ENCODE peak calls at places on chromosomes 7 and 10, in eight cellular contexts. A is heart left ventricle, S is HCT116, V is heart right ventricle, Z is cardiac muscle cell, H is H9, T is colonic mucosa, O is astrocyte. P is an unnamed sample.

GRCh38 chr10:129709627-129710509 is 242.8 kb downstream of the MGMT start:
- DNase-seq in A (no peak), S (no peak), V (no peak), Z (no peak), H (no peak), T (no peak), O (no peak), P (no peak)

GRCh38 chr7:114959931-114960330 is 38.0 kb downstream of the MDFIC start:
- DNase-seq in A (no peak), S (no peak), V (no peak), Z (no peak), H (no peak), T (no peak), O (peak; percentile 42), P (no peak)

GRCh38 chr10:122152544-122152943 is 118.6 kb upstream of the BTBD16 start:
- DNase-seq in A (peak; percentile 94), S (no peak), V (peak; percentile 80), Z (peak; percentile 70), H (no peak), T (no peak), O (peak; percentile 59), P (peak; percentile 97)

GRCh38 chr7:117269895-117270294 is 53.0 kb downstream of the WNT2 start:
- DNase-seq in A (no peak), S (no peak), V (no peak), Z (peak; percentile 55), H (no peak), T (no peak), O (peak; percentile 88), P (no peak)

GRCh38 chr10:95035343-95036283 is 33.7 kb downstream of the CYP2C8 start:
- DNase-seq in A (no peak), S (no peak), V (no peak), Z (no peak), H (no peak), T (no peak), O (no peak), P (no peak)

GRCh38 chr7:158824028-158824427 is 5.3 kb downstream of the ESYT2 start:
- DNase-seq in A (no peak), S (no peak), V (no peak), Z (peak; percentile 38), H (no peak), T (no peak), O (no peak), P (no peak)

GRCh38 chr7:22295402-22296264 is 61.3 kb downstream of the RAPGEF5 start:
- DNase-seq in A (no peak), S (no peak), V (no peak), Z (peak; percentile 8), H (no peak), T (no peak), O (no peak), P (no peak)

GRCh38 chr7:41024126-41024525 is 678.8 kb downstream of the INHBA start:
- DNase-seq in A (no peak), S (no peak), V (no peak), Z (no peak), H (no peak), T (no peak), O (peak; percentile 66), P (no peak)

GRCh38 chr7:28343462-28343861 is 68.9 kb upstream of the CREB5 start:
- DNase-seq in A (no peak), S (no peak), V (no peak), Z (no peak), H (no peak), T (no peak), O (no peak), P (no peak)

GRCh38 chr10:105398202-105398601 is 757.1 kb downstream of the SORCS3 start:
- DNase-seq in A (peak; percentile 26), S (no peak), V (peak; percentile 7), Z (no peak), H (no peak), T (no peak), O (peak; percentile 71), P (no peak)

GRCh38 chr7:82156168-82156567 is 287.4 kb downstream of the CACNA2D1 start:
- DNase-seq in A (no peak), S (no peak), V (no peak), Z (no peak), H (no peak), T (no peak), O (no peak), P (no peak)

GRCh38 chr7:496528-497295 is 22.9 kb downstream of the PDGFA start:
- DNase-seq in A (peak; percentile 18), S (no peak), V (peak; percentile 4), Z (no peak), H (no peak), T (no peak), O (no peak), P (peak; percentile 56)

GRCh38 chr7:21945374-21946227 is at the start of gene CDCA7L:
- DNase-seq in A (peak; percentile 85), S (peak; percentile 71), V (peak; percentile 85), Z (peak; percentile 82), H (peak; percentile 86), T (peak; percentile 86), O (peak; percentile 60), P (peak; percentile 48)

GRCh38 chr7:84913731-84914130 is 273.1 kb downstream of the SEMA3D start:
- DNase-seq in A (no peak), S (no peak), V (no peak), Z (no peak), H (no peak), T (no peak), O (peak; percentile 20), P (no peak)

GRCh38 chr7:154497751-154498150 is 445.6 kb downstream of the DPP6 start:
- DNase-seq in A (no peak), S (no peak), V (no peak), Z (no peak), H (no peak), T (no peak), O (no peak), P (no peak)

GRCh38 chr10:99913831-99914235 is 95.9 kb downstream of the DNMBP start:
- DNase-seq in A (no peak), S (no peak), V (no peak), Z (no peak), H (peak; percentile 98), T (peak; percentile 60), O (peak; percentile 29), P (no peak)

GRCh38 chr10:111593578-111593977 is 516.7 kb downstream of the ADRA2A start:
- DNase-seq in A (no peak), S (no peak), V (no peak), Z (no peak), H (no peak), T (no peak), O (no peak), P (no peak)

GRCh38 chr10:96651998-96652431 is 65.2 kb upstream of the TM9SF3 start:
- DNase-seq in A (no peak), S (no peak), V (no peak), Z (no peak), H (no peak), T (no peak), O (no peak), P (no peak)

GRCh38 chr10:101013365-101013825 is 13.8 kb downstream of the LZTS2 start:
- DNase-seq in A (no peak), S (no peak), V (no peak), Z (no peak), H (no peak), T (no peak), O (no peak), P (no peak)

GRCh38 chr10:26474062-26474461 is 35.9 kb downstream of the APBB1IP start:
- DNase-seq in A (no peak), S (no peak), V (no peak), Z (no peak), H (no peak), T (no peak), O (peak; percentile 20), P (no peak)

GRCh38 chr10:97683556-97684357 is 3.3 kb downstream of the AVPI1 start:
- DNase-seq in A (no peak), S (no peak), V (no peak), Z (peak; percentile 50), H (peak; percentile 49), T (peak; percentile 71), O (peak; percentile 35), P (peak; percentile 44)

DNA sequence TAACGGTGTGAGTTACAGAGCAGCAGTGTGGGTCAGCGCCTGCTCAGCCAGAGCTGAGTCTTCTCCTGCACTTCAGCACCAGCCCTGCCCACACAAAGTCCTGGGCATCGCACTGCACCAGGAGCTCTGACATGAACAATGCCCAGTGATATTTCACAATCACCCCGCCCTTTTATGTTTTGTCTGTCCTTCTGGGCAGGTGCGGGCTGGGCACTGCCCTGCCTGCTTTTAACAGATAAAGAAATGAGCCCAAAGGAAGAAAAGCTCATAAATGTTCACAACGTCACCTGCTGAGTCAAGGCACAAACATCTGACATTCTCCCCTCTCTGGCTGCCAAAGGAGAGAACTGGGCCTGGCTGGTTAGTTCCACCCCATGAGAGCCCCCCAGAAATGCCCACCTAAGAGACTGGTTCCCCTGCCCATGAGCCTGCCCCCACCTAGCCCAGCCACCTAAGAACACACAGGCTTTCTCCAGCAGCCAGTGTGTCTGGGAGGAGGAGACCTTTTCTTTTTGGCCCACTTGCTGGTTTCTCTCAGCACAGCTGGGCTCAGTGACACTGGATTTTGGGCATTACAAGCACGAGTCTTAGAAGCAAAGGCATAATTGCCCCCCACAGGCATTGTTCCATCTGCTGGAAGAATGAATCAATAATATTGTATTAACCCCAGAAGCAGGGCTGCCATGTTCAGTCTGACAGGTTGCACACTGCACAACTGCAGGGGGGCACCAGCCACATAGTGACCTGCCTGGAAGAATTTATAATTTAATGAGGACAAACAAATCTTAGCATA is 22.3 kb downstream of the CALML3 start:
- DNase-seq in A (no peak), S (peak; percentile 63), V (no peak), Z (no peak), H (no peak), T (peak; percentile 89), O (peak; percentile 58), P (peak; percentile 23)
- TF ChIP-seq CTCF in A (no peak), S (no peak), V (no peak), Z (no peak), H (no peak), T (no peak), O (no peak), P (no peak)

DNA sequence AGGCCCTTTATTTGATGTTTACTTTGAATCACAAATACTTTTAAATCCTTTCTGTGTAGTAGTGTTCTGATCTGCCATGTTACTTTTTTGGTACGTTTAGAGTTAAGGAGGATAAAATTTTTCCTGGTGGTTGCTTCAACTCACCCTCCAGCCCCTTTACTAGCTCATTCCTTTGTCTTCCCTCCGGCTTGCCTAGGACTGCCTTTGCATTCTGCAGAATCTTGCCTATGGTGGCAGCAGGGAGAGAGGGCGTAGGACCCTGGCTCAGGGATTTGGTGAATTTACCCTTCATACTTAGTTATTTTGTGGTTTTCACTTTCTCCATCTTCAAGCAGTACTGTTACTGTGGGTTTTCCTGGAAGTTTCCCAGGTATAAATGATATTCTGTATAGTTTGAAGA is 833.5 kb downstream of the XPNPEP1 start:
- DNase-seq in A (no peak), S (no peak), V (no peak), Z (no peak), H (no peak), T (no peak), O (no peak), P (no peak)
- H3K9me3 ChIP-seq in A (no peaks in the 10 kb centered on the region), S (peaks cover 25% of the 10 kb centered on the region), V (peaks cover 7% of the 10 kb centered on the region), Z (no peaks in the 10 kb centered on the region), H (no peaks in the 10 kb centered on the region), T (no peaks in the 10 kb centered on the region), O (no peaks in the 10 kb centered on the region), P (peaks cover 10% of the 10 kb centered on the region)

GRCh38 chr10:68826764-68827591 is at the start of gene STOX1:
- DNase-seq in A (peak; percentile 32), S (peak; percentile 44), V (peak; percentile 64), Z (peak; percentile 74), H (peak; percentile 78), T (peak; percentile 58), O (peak; percentile 46), P (peak; percentile 68)
- TF ChIP-seq CTCF in A (no peak), S (no peak), V (no peak), Z (no peak), H (no peak), T (no peak), O (no peak), P (no peak)

GRCh38 chr7:126378642-126379041 is 874.1 kb downstream of the GRM8 start:
- DNase-seq in A (no peak), S (no peak), V (no peak), Z (no peak), H (no peak), T (no peak), O (no peak), P (no peak)
- H3K9me3 ChIP-seq in A (no peaks in the 10 kb centered on the region), S (no peaks in the 10 kb centered on the region), V (no peaks in the 10 kb centered on the region), Z (no peaks in the 10 kb centered on the region), H (no peaks in the 10 kb centered on the region), T (no peaks in the 10 kb centered on the region), O (no peaks in the 10 kb centered on the region), P (no peaks in the 10 kb centered on the region)

P was measured in tibial artery.